ENCODE peak calls at places on chromosomes 4 and X, in six cellular contexts. W is AML-193, Y is T-helper 17 cell, O is fibroblast of mammary gland, L is OCI-M1, I is NCI-H1417. T is an unnamed sample.

GRCh38 chr4:174669278-174669677 is 147.0 kb upstream of the HPGD start:
- DNase-seq in O (peak), Y (no peak), I (no peak), W (no peak), L (no peak), T (no peak)

GRCh38 chr4:15920723-15921591 is 17.6 kb downstream of the FGFBP1 start:
- DNase-seq in O (peak), L (no peak), W (no peak), Y (no peak), I (peak), T (no peak)

GRCh38 chr4:11158971-11159370 is 269.7 kb downstream of the HS3ST1 start:
- DNase-seq in O (no peak), L (no peak), W (no peak), Y (no peak), I (no peak), T (no peak)

GRCh38 chrX:65476564-65476963 is 58.0 kb downstream of the LAS1L start:
- DNase-seq in O (no peak), W (no peak), I (no peak), Y (no peak), L (no peak), T (no peak)

GRCh38 chr4:82780398-82781231 is 18.0 kb downstream of the SCD5 start:
- DNase-seq in L (peak), I (peak), W (no peak), O (peak), Y (no peak), T (no peak)

GRCh38 chr4:122453384-122454000 is 3.0 kb downstream of the IL2 start:
- DNase-seq in I (no peak), W (no peak), O (no peak), Y (no peak), L (no peak), T (no peak)

GRCh38 chr4:79317711-79318110 is 8.2 kb downstream of the NAA11 start:
- DNase-seq in W (no peak), Y (no peak), I (no peak), L (peak), O (no peak), T (no peak)

GRCh38 chr4:36255575-36255974 is 11.3 kb upstream of the ARAP2 start:
- DNase-seq in W (peak), O (no peak), Y (peak), I (no peak), L (no peak), T (peak)

GRCh38 chr4:41832961-41833360 is 84.4 kb upstream of the PHOX2B start:
- DNase-seq in I (peak), O (no peak), Y (no peak), L (no peak), W (peak), T (no peak)

GRCh38 chrX:134865730-134866129 is 125.1 kb upstream of the SMIM10 start:
- DNase-seq in Y (no peak), W (no peak), L (peak), I (no peak), O (no peak), T (no peak)